ENCODE peak calls at places on chromosome X, in seven cellular contexts. V is lower leg skin, L is SK-N-SH, H is Karpas-422, G is Peyer's patch, Y is PC-3, B is fibroblast of lung. R is an unnamed sample.

GRCh38 chrX:121179972-121180371 is 132.6 kb downstream of the GLUD2 start:
- DNase-seq in V (no peak), L (no peak), H (no peak), G (no peak), Y (no peak), B (no peak), R (no peak)

GRCh38 chrX:101550362-101550761 is at the start of gene ARMCX1:
- DNase-seq in V (peak; percentile 71), L (peak; percentile 74), H (no peak), G (no peak), Y (no peak), B (peak; percentile 74), R (peak; percentile 66)

GRCh38 chrX:70013483-70014222 is 36.1 kb downstream of the AWAT2 start:
- DNase-seq in V (no peak), L (no peak), H (no peak), G (no peak), Y (no peak), B (no peak), R (no peak)

GRCh38 chrX:72048515-72049455 is 82.9 kb downstream of the RTL5 start:
- DNase-seq in V (no peak), L (peak; percentile 65), H (no peak), G (no peak), Y (peak; percentile 10), B (no peak), R (no peak)

GRCh38 chrX:6024204-6024603 is 204.5 kb downstream of the NLGN4X start:
- DNase-seq in V (no peak), L (no peak), H (no peak), G (no peak), Y (peak; percentile 21), B (peak; percentile 82), R (no peak)

GRCh38 chrX:11381464-11381863 is 88.3 kb downstream of the AMELX start:
- DNase-seq in V (peak; percentile 38), L (peak; percentile 20), H (peak; percentile 82), G (peak; percentile 27), Y (peak; percentile 77), B (peak; percentile 45), R (peak; percentile 19)

GRCh38 chrX:109839694-109840358 is 106.8 kb upstream of the ACSL4 start:
- DNase-seq in V (no peak), L (no peak), H (no peak), G (no peak), Y (no peak), B (peak; percentile 54), R (peak; percentile 44)

GRCh38 chrX:45771114-45771513 is 570.4 kb upstream of the DIPK2B start:
- DNase-seq in V (no peak), L (no peak), H (no peak), G (no peak), Y (peak; percentile 96), B (peak; percentile 95), R (no peak)

GRCh38 chrX:40504801-40505605 is 75.8 kb upstream of the ATP6AP2 start:
- DNase-seq in V (no peak), L (no peak), H (no peak), G (no peak), Y (no peak), B (peak; percentile 95), R (peak; percentile 62)

DNA sequence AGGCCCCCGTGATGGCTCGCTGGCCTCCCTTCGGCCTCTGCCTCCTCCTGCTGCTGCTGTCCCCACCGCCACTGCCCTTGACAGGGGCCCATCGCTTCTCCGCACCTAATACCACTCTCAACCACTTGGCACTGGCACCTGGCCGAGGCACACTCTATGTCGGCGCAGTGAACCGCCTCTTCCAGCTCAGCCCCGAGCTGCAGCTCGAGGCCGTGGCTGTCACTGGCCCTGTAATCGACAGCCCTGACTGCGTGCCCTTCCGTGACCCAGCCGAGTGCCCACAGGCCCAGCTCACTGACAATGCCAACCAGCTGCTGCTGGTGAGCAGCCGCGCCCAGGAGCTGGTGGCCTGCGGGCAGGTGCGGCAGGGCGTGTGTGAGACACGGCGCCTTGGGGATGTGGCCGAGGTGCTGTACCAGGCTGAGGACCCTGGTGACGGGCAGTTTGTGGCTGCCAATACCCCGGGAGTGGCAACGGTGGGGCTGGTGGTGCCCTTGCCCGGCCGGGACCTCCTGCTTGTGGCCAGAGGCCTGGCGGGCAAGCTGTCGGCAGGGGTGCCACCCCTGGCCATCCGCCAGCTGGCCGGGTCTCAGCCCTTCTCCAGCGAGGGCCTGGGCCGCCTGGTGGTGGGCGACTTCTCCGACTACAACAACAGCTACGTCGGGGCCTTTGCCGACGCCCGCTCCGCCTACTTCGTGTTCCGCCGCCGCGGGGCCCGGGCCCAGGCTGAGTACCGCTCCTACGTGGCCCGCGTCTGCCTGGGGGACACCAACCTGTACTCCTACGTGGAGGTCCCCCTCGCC is 3.0 kb downstream of the PLXNB3 start:
- DNase-seq in V (no peak), L (peak; percentile 38), H (no peak), G (no peak), Y (no peak), B (no peak), R (peak; percentile 77)
- H3K4me3 ChIP-seq in V (no peak overlapping the region), L (no peak overlapping the region), H (no peak overlapping the region), G (no peak overlapping the region), Y (peak overlapping the region; percentile 68), B (no peak overlapping the region), R (no peak overlapping the region)

GRCh38 chrX:47420967-47421366 is 50.6 kb downstream of the ZNF157 start:
- DNase-seq in V (no peak), L (no peak), H (no peak), G (no peak), Y (no peak), B (no peak), R (no peak)

GRCh38 chrX:47422444-47422843 is 52.1 kb downstream of the ZNF157 start:
- DNase-seq in V (no peak), L (no peak), H (no peak), G (no peak), Y (no peak), B (no peak), R (no peak)

DNA sequence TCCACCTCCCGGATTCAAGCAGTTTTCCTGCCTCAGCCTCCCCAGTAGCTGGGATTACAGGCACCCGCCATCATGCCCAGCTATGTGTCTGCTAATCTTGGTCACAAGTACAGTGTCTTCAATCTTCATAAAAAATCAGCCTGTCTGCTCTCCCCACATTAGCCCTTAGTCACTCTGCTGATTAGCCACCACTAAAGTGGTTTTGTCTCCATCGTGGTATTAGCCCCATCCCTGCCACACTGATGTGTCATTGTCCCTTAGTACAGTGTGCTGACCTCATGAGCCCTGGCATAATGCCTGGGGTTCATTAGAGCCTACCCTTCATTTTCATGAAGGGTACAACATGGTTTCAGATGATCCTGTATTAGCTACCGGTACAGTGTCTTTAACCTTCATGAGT is 49.9 kb downstream of the ZNF157 start:
- DNase-seq in V (no peak), L (no peak), H (no peak), G (no peak), Y (no peak), B (no peak), R (no peak)
- H3K4me3 ChIP-seq in V (no peak overlapping the region), L (no peak overlapping the region), H (no peak overlapping the region), G (no peak overlapping the region), Y (no peak overlapping the region), B (no peak overlapping the region), R (no peak overlapping the region)

GRCh38 chrX:13088155-13088485 is 43.7 kb upstream of the FAM9C start:
- DNase-seq in V (no peak), L (no peak), H (no peak), G (peak; percentile 48), Y (no peak), B (no peak), R (no peak)

GRCh38 chrX:13084611-13085010 is 40.2 kb upstream of the FAM9C start:
- DNase-seq in V (no peak), L (no peak), H (no peak), G (no peak), Y (no peak), B (no peak), R (no peak)

GRCh38 chrX:13085533-13085932 is 41.1 kb upstream of the FAM9C start:
- DNase-seq in V (no peak), L (no peak), H (no peak), G (peak; percentile 71), Y (no peak), B (no peak), R (no peak)

GRCh38 chrX:13087322-13088154 is 43.1 kb upstream of the FAM9C start:
- DNase-seq in V (no peak), L (no peak), H (no peak), G (peak; percentile 82), Y (peak; percentile 85), B (peak; percentile 75), R (no peak)

DNA sequence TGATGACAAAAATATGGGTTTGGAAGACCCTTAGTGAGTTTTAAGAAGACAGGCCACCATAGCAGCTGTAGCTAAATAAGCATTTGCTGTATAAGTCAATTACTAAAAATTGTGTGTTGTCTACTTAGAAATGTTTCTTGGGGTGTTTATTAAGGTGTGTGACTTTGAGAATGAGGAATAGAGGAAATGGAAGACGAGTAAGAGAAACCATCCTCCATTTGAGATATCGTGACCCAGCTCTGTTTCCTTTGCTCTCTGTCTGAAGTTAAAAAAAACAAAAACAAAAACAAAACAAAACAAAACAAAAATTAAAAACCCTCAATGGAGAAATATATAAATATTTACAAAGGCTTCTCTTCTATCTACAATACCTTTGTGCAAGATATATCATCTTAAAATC is 41.7 kb upstream of the FAM9C start:
- DNase-seq in V (no peak), L (no peak), H (no peak), G (no peak), Y (no peak), B (no peak), R (no peak)
- H3K4me3 ChIP-seq in V (no peak overlapping the region), L (no peak overlapping the region), H (no peak overlapping the region), G (no peak overlapping the region), Y (no peak overlapping the region), B (no peak overlapping the region), R (no peak overlapping the region)

GRCh38 chrX:53323196-53323595 is 41.8 kb upstream of the IQSEC2 start:
- DNase-seq in V (no peak), L (no peak), H (no peak), G (no peak), Y (no peak), B (no peak), R (no peak)

GRCh38 chrX:53320543-53321215 is 39.3 kb upstream of the IQSEC2 start:
- DNase-seq in V (no peak), L (peak; percentile 58), H (no peak), G (no peak), Y (no peak), B (no peak), R (peak; percentile 87)

GRCh38 chrX:53319614-53320542 is 38.5 kb upstream of the IQSEC2 start:
- DNase-seq in V (no peak), L (peak; percentile 47), H (no peak), G (no peak), Y (no peak), B (no peak), R (peak; percentile 70)

GRCh38 chrX:53321943-53322497 is 40.6 kb upstream of the IQSEC2 start:
- DNase-seq in V (no peak), L (no peak), H (no peak), G (no peak), Y (no peak), B (no peak), R (peak; percentile 37)

GRCh38 chrX:53321216-53321942 is 40.0 kb upstream of the IQSEC2 start:
- DNase-seq in V (no peak), L (peak; percentile 75), H (no peak), G (no peak), Y (no peak), B (no peak), R (peak; percentile 80)
- H3K4me3 ChIP-seq in V (peak overlapping the region; percentile 36), L (peak overlapping the region; percentile 61), H (no peak overlapping the region), G (peak overlapping the region; percentile 63), Y (peak overlapping the region; percentile 83), B (peak overlapping the region; percentile 66), R (peak overlapping the region; percentile 71)

R was measured in H7.